ENCODE peak calls at places on chromosome 9, in five cellular contexts. C is endothelial cell, R is ELF-1, B is NCI-H1105 treated with DMSO at 0.1 percent for 48 hours, M is transverse colon. Q is an unnamed sample.

GRCh38 chr9:93159601-93160418 is 24.1 kb upstream of the WNK2 start:
- DNase-seq in C (peak; percentile 94), R (peak; percentile 95), B (peak; percentile 63), M (peak; percentile 89), Q (peak; percentile 22)

GRCh38 chr9:116100711-116101111 is 52.9 kb upstream of the PAPPA start:
- DNase-seq in C (no peak), R (no peak), B (no peak), M (no peak), Q (no peak)

GRCh38 chr9:96500696-96501660 is 51.0 kb downstream of the HABP4 start:
- DNase-seq in C (no peak), R (peak; percentile 70), B (no peak), M (no peak), Q (no peak)

GRCh38 chr9:135734616-135735144 is 32.7 kb downstream of the KCNT1 start:
- DNase-seq in C (no peak), R (no peak), B (no peak), M (no peak), Q (no peak)

GRCh38 chr9:137129089-137129455 is 9.9 kb upstream of the GRIN1 start:
- DNase-seq in C (no peak), R (no peak), B (no peak), M (no peak), Q (no peak)

GRCh38 chr9:126304946-126305370 is 21.7 kb upstream of the MVB12B start:
- DNase-seq in C (no peak), R (no peak), B (no peak), M (no peak), Q (no peak)

GRCh38 chr9:100602302-100602930 is 24.5 kb downstream of the CAVIN4 start:
- DNase-seq in C (peak; percentile 61), R (peak; percentile 76), B (peak; percentile 72), M (no peak), Q (peak; percentile 44)

GRCh38 chr9:93134018-93134739 is at the start of gene NINJ1:
- DNase-seq in C (peak; percentile 69), R (peak; percentile 56), B (peak; percentile 54), M (peak; percentile 79), Q (no peak)

GRCh38 chr9:110048976-110049698 is 158.8 kb downstream of the C9orf152 start:
- DNase-seq in C (peak; percentile 26), R (peak; percentile 62), B (peak; percentile 15), M (no peak), Q (no peak)

GRCh38 chr9:3732077-3733038 is 206.6 kb upstream of the RFX3 start:
- DNase-seq in C (peak; percentile 67), R (peak; percentile 81), B (peak; percentile 80), M (peak; percentile 41), Q (peak; percentile 85)

GRCh38 chr9:87336914-87337333 is 160.7 kb upstream of the DAPK1 start:
- DNase-seq in C (no peak), R (peak; percentile 61), B (peak; percentile 76), M (no peak), Q (no peak)

GRCh38 chr9:113042884-113043657 is 13.5 kb downstream of the ZFP37 start:
- DNase-seq in C (no peak), R (no peak), B (no peak), M (no peak), Q (no peak)

GRCh38 chr9:134642385-134643181 is 980 bp downstream of the COL5A1 start:
- DNase-seq in C (peak; percentile 15), R (peak; percentile 69), B (no peak), M (peak; percentile 58), Q (peak; percentile 81)

GRCh38 chr9:110198357-110198756 is 9.6 kb downstream of the C9orf152 start:
- DNase-seq in C (no peak), R (no peak), B (no peak), M (no peak), Q (no peak)

GRCh38 chr9:112048924-112049785 is 125.9 kb downstream of the SUSD1 start:
- DNase-seq in C (no peak), R (no peak), B (peak; percentile 85), M (peak; percentile 69), Q (no peak)

GRCh38 chr9:137685035-137685885 is 66.5 kb downstream of the EHMT1 start:
- DNase-seq in C (no peak), R (no peak), B (no peak), M (no peak), Q (peak; percentile 15)

GRCh38 chr9:93126825-93127368 is 7.2 kb downstream of the NINJ1 start:
- DNase-seq in C (no peak), R (peak; percentile 75), B (no peak), M (peak; percentile 16), Q (no peak)

GRCh38 chr9:126883636-126884035 is 23.2 kb downstream of the ZBTB34 start:
- DNase-seq in C (no peak), R (no peak), B (no peak), M (no peak), Q (no peak)

GRCh38 chr9:4226331-4227250 is 73.3 kb downstream of the GLIS3 start:
- DNase-seq in C (no peak), R (no peak), B (no peak), M (peak; percentile 12), Q (no peak)

GRCh38 chr9:129135476-129135875 is 24.3 kb downstream of the PTPA start:
- DNase-seq in C (no peak), R (no peak), B (no peak), M (no peak), Q (no peak)

GRCh38 chr9:35422753-35423152 is 67.2 kb upstream of the RUSC2 start:
- DNase-seq in C (no peak), R (no peak), B (no peak), M (no peak), Q (no peak)

GRCh38 chr9:114538241-114538640 is 33.0 kb upstream of the WHRN start:
- DNase-seq in C (no peak), R (peak; percentile 47), B (no peak), M (peak; percentile 69), Q (no peak)

GRCh38 chr9:93657331-93658111 is 81.1 kb downstream of the PHF2 start:
- DNase-seq in C (no peak), R (no peak), B (no peak), M (peak; percentile 5), Q (no peak)